ENCODE peak calls at places on chromosomes 1 and 21, in four cellular contexts. B, I, F and T are unnamed samples.
A peak's percentile ranks its signal among the peaks of the same experiment; 100 is the strongest.

GRCh38 chr1:198678901-198679329 is 40.1 kb downstream of the PTPRC start:
- DNase-seq in B (no peak), I (no peak), F (no peak), T (no peak)

GRCh38 chr1:2134604-2135307 is 59.8 kb downstream of the FAAP20 start:
- DNase-seq in B (no peak), I (no peak), F (no peak), T (no peak)

GRCh38 chr1:33072707-33073106 is 8.2 kb upstream of the AZIN2 start:
- DNase-seq in B (no peak), I (no peak), F (no peak), T (no peak)

GRCh38 chr1:205226868-205227583 is 720 bp upstream of the TMCC2 start:
- DNase-seq in B (peak; percentile 35), I (no peak), F (no peak), T (peak; percentile 39)

GRCh38 chr1:111903148-111903857 is 86.2 kb downstream of the KCND3 start:
- DNase-seq in B (no peak), I (no peak), F (no peak), T (no peak)

GRCh38 chr1:25519624-25520023 is 23.8 kb upstream of the LDLRAP1 start:
- DNase-seq in B (no peak), I (no peak), F (no peak), T (no peak)

GRCh38 chr1:243930822-243931671 is 81.0 kb upstream of the AKT3 start:
- DNase-seq in B (no peak), I (no peak), F (peak; percentile 63), T (no peak)

GRCh38 chr1:24021403-24022266 is 41.5 kb upstream of the SRSF10 start:
- DNase-seq in B (no peak), I (no peak), F (no peak), T (no peak)

GRCh38 chr21:46226920-46227599 is 1.5 kb downstream of the LSS start:
- DNase-seq in B (no peak), I (peak; percentile 51), F (no peak), T (no peak)

GRCh38 chr1:153922076-153922837 is 515 bp downstream of the GATAD2B start:
- DNase-seq in B (peak; percentile 87), I (no peak), F (peak; percentile 60), T (peak; percentile 78)

GRCh38 chr21:41722052-41723018 is 44.5 kb downstream of the RIPK4 start:
- DNase-seq in B (no peak), I (no peak), F (no peak), T (no peak)

GRCh38 chr1:223828162-223828848 is 17.4 kb downstream of the TP53BP2 start:
- DNase-seq in B (no peak), I (no peak), F (no peak), T (no peak)

GRCh38 chr1:115227683-115228082 is 110.4 kb downstream of the NGF start:
- DNase-seq in B (no peak), I (no peak), F (no peak), T (no peak)

GRCh38 chr1:183138301-183138700 is 47.8 kb upstream of the LAMC2 start:
- DNase-seq in B (no peak), I (no peak), F (no peak), T (no peak)

GRCh38 chr1:233060595-233060994 is 110.2 kb downstream of the NTPCR start:
- DNase-seq in B (no peak), I (no peak), F (no peak), T (no peak)

GRCh38 chr1:154320882-154321608 is at the start of gene AQP10:
- DNase-seq in B (peak; percentile 61), I (no peak), F (no peak), T (peak; percentile 67)

GRCh38 chr1:178649582-178650350 is 75.3 kb upstream of the RALGPS2 start:
- DNase-seq in B (no peak), I (no peak), F (no peak), T (no peak)

GRCh38 chr1:207798847-207799246 is 47.0 kb downstream of the CD46 start:
- DNase-seq in B (no peak), I (no peak), F (no peak), T (no peak)

GRCh38 chr21:33386222-33386784 is 16.9 kb upstream of the IFNGR2 start:
- DNase-seq in B (peak; percentile 71), I (no peak), F (no peak), T (no peak)

GRCh38 chr1:109389638-109390341 is 7.9 kb downstream of the SORT1 start:
- DNase-seq in B (peak; percentile 68), I (no peak), F (no peak), T (no peak)

GRCh38 chr1:151377150-151377884 is 4.8 kb upstream of the SELENBP1 start:
- DNase-seq in B (no peak), I (no peak), F (no peak), T (no peak)

GRCh38 chr21:42009018-42009830 is 936 bp downstream of the ZBTB21 start:
- DNase-seq in B (no peak), I (no peak), F (peak; percentile 67), T (peak; percentile 69)

GRCh38 chr1:1058921-1059493 is 15.1 kb downstream of the RNF223 start:
- DNase-seq in B (peak; percentile 94), I (no peak), F (peak; percentile 76), T (no peak)

GRCh38 chr1:116933586-116934515 is 24.1 kb downstream of the PTGFRN start:
- DNase-seq in B (no peak), I (no peak), F (no peak), T (no peak)

GRCh38 chr21:32705139-32705538 is 22.7 kb downstream of the SYNJ1 start:
- DNase-seq in B (no peak), I (no peak), F (no peak), T (no peak)

GRCh38 chr1:225418598-225418997 is 9.2 kb downstream of the LBR start:
- DNase-seq in B (no peak), I (no peak), F (no peak), T (no peak)

GRCh38 chr1:63935148-63935547 is 161.3 kb downstream of the ROR1 start:
- DNase-seq in B (no peak), I (no peak), F (no peak), T (peak; percentile 15)

GRCh38 chr1:163036661-163037060 is 32.5 kb upstream of the RGS4 start:
- DNase-seq in B (no peak), I (no peak), F (no peak), T (no peak)

GRCh38 chr1:98035587-98035986 is 114.8 kb upstream of the DPYD start:
- DNase-seq in B (no peak), I (no peak), F (no peak), T (no peak)

GRCh38 chr1:221856188-221857093 is 114.6 kb upstream of the DUSP10 start:
- DNase-seq in B (no peak), I (no peak), F (no peak), T (no peak)

GRCh38 chr1:82934069-82934468 is 1064.9 kb downstream of the TTLL7 start:
- DNase-seq in B (no peak), I (no peak), F (no peak), T (peak; percentile 7)

GRCh38 chr1:32195972-32196823 is 4.2 kb upstream of the CCDC28B start:
- DNase-seq in B (no peak), I (no peak), F (no peak), T (no peak)

GRCh38 chr1:41850029-41850428 is 68.7 kb downstream of the HIVEP3 start:
- DNase-seq in B (no peak), I (no peak), F (no peak), T (no peak)

GRCh38 chr1:155971910-155972809 is 6.2 kb downstream of the ARHGEF2 start:
- DNase-seq in B (no peak), I (no peak), F (no peak), T (no peak)

GRCh38 chr1:246279402-246279801 is 227.7 kb downstream of the SMYD3 start:
- DNase-seq in B (no peak), I (no peak), F (no peak), T (no peak)

GRCh38 chr1:246281195-246281594 is 225.9 kb downstream of the SMYD3 start:
- DNase-seq in B (no peak), I (no peak), F (no peak), T (no peak)

GRCh38 chr1:246284021-246284420 is 223.1 kb downstream of the SMYD3 start:
- DNase-seq in B (no peak), I (no peak), F (no peak), T (no peak)

GRCh38 chr1:246281639-246282038 is 225.4 kb downstream of the SMYD3 start:
- DNase-seq in B (no peak), I (no peak), F (no peak), T (no peak)

DNA sequence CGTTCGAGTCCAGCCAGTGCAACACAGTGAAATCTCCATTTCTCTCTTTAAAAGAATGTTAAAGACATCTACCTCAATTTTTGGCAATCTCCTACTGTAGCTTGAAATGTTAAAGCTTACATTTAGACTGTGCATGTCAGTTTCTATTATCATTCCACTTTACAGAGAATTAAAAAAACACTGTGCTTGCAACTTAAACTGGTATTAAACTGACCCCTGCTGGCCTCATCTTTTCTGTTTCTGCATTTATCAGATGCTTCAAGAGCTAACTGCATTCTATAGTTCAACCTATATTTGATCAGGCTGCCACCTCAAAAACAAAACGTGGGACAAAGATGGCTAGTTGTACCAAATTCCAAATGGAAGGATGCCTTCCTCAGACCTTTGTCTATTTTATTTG is 226.5 kb downstream of the SMYD3 start:
- DNase-seq in B (no peak), I (no peak), F (no peak), T (peak; percentile 25)
- TF ChIP-seq NRF1 in B (no peak), I (no peak), F (no peak), T (no peak)

DNA sequence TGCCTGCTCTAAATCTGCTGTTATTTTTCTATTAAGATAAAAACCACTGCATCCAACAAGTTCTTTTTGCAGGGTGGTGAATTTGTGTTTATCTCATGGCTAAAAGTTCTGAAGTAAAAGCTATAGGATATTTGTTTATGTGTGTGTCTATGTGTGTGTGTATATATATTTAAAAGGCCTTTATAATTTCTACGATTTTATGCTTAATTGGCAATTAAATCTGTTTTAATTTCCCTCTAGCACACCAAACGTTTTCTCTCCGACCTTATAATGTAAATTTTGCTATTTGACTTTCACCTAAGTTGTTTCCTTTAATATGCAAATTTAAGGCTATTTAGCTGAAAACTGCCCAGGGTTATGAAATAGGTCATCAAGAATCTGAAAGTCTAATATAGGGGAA is 19.8 kb upstream of the HPDL start:
- DNase-seq in B (no peak), I (no peak), F (no peak), T (no peak)
- H3K9ac ChIP-seq in B (no peak overlapping the region), I (peak overlapping the region; percentile 37), F (no peak overlapping the region), T (no peak overlapping the region)

GRCh38 chr1:67614511-67614934 is 70.5 kb upstream of the GADD45A start:
- DNase-seq in B (no peak), I (no peak), F (no peak), T (no peak)

GRCh38 chr1:67615886-67616285 is 69.1 kb upstream of the GADD45A start:
- DNase-seq in B (no peak), I (no peak), F (no peak), T (no peak)

GRCh38 chr1:67616394-67616985 is 68.5 kb upstream of the GADD45A start:
- DNase-seq in B (no peak), I (no peak), F (no peak), T (no peak)

GRCh38 chr1:67619080-67619479 is 65.9 kb upstream of the GADD45A start:
- DNase-seq in B (no peak), I (no peak), F (peak; percentile 8), T (no peak)

GRCh38 chr1:67618285-67619018 is 66.5 kb upstream of the GADD45A start:
- DNase-seq in B (no peak), I (no peak), F (peak; percentile 22), T (no peak)
- TF ChIP-seq NRF1 in B (no peak), I (no peak), F (no peak), T (no peak)

DNA sequence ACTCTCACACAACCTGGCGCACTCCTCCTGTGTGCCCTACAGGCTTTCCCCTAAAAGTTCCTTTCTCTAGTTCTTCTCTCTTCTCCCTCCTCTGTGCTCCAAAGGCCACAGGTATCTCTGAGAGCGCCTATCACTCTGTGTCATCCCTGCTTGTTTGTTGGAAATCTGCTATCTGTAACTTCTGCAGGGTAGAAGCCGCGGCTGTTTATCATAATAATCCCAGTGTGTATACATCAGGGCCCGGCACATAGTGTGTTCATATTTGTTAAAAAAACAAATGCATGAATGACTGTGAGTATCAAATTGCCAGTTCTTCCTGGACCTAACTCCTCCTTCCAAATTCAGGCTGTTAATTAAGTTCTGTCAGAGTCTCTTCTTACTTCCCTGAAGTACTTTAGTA is 16.3 kb downstream of the ADAM30 start:
- DNase-seq in B (no peak), I (no peak), F (no peak), T (no peak)
- H3K9ac ChIP-seq in B (no peak overlapping the region), I (no peak overlapping the region), F (no peak overlapping the region), T (no peak overlapping the region)